ENCODE peak calls at places on chromosomes 12 and 14, in nine cellular contexts. T is naive thymus-derived CD4-positive, alpha-beta T cell; Q is tibial nerve; D is cardiac muscle cell; L is psoas muscle; N is pancreas; Z is CD4-positive, alpha-beta T cell; Y is vagina; E is Caco-2. W is an unnamed sample. For H3K9me3, the result is how much of the 10 kb centered on the place peaks cover.

GRCh38 chr12:6093764-6094163 is 30.7 kb downstream of the VWF start:
- DNase-seq in L (no peak), Z (no peak), N (no peak), E (no peak), T (no peak), Q (no peak), D (no peak), Y (no peak), W (no peak)

GRCh38 chr14:95359974-95360826 is 40.5 kb upstream of the CLMN start:
- DNase-seq in D (peak), Q (peak), E (no peak), T (no peak), N (no peak), Z (no peak), Y (no peak), L (no peak), W (no peak)

GRCh38 chr12:104276192-104277131 is 27.1 kb upstream of the EID3 start:
- DNase-seq in E (no peak), N (no peak), Q (no peak), Y (no peak), L (no peak), Z (no peak), D (no peak), T (no peak), W (no peak)

GRCh38 chr12:110932048-110932447 is 11.7 kb upstream of the MYL2 start:
- DNase-seq in T (no peak), Y (no peak), N (no peak), Z (no peak), Q (no peak), D (no peak), L (no peak), E (no peak), W (no peak)

GRCh38 chr14:91237219-91237618 is 7.3 kb downstream of the GPR68 start:
- DNase-seq in N (no peak), T (no peak), L (no peak), D (no peak), Z (no peak), Y (no peak), Q (no peak), E (no peak), W (no peak)

GRCh38 chr14:91573894-91574837 is 64.1 kb upstream of the PPP4R3A start:
- DNase-seq in D (peak), Y (no peak), N (peak), E (peak), Z (peak), Q (no peak), L (peak), T (peak), W (peak)

GRCh38 chr14:24430143-24430681 is 458 bp downstream of the KHNYN start:
- DNase-seq in L (peak), D (peak), Z (peak), Q (peak), E (peak), N (peak), T (no peak), Y (peak), W (no peak)

GRCh38 chr14:90692061-90692460 is 124.2 kb downstream of the TTC7B start:
- DNase-seq in Q (no peak), T (no peak), L (no peak), Y (no peak), Z (no peak), D (no peak), E (no peak), N (no peak), W (no peak)

GRCh38 chr14:34693228-34693939 is 21.0 kb downstream of the CFL2 start:
- DNase-seq in E (peak), D (no peak), L (peak), Y (no peak), Q (no peak), Z (peak), N (peak), T (no peak), W (no peak)

GRCh38 chr12:124898200-124898950 is 16.1 kb downstream of the UBC start:
- DNase-seq in Y (no peak), D (peak), E (peak), Q (no peak), T (peak), N (peak), Z (peak), L (peak), W (peak)

GRCh38 chr14:98578204-98578603 is 693.8 kb downstream of the BCL11B start:
- DNase-seq in Z (no peak), Q (no peak), T (no peak), L (no peak), D (no peak), N (no peak), Y (no peak), E (no peak), W (no peak)

GRCh38 chr14:93019970-93020369 is 95.8 kb downstream of the ITPK1 start:
- DNase-seq in E (no peak), Q (no peak), N (no peak), Z (no peak), L (peak), Y (no peak), D (no peak), T (no peak), W (no peak)

GRCh38 chr14:50839048-50839447 is 8.1 kb upstream of the NIN start:
- DNase-seq in T (no peak), D (no peak), Z (no peak), N (no peak), Q (no peak), Y (no peak), L (no peak), E (no peak), W (no peak)

GRCh38 chr12:115235880-115236279 is 551.9 kb upstream of the TBX3 start:
- DNase-seq in N (no peak), E (no peak), L (no peak), Y (no peak), T (no peak), Z (no peak), D (no peak), Q (no peak), W (no peak)

GRCh38 chr12:12901158-12901791 is 9.9 kb downstream of the GPRC5A start:
- DNase-seq in T (no peak), Z (no peak), Y (peak), E (no peak), Q (no peak), D (no peak), L (no peak), N (no peak), W (no peak)

GRCh38 chr12:22190969-22191368 is 143.5 kb downstream of the ST8SIA1 start:
- DNase-seq in D (peak), N (no peak), E (peak), L (no peak), T (no peak), Y (no peak), Z (no peak), Q (no peak), W (no peak)

GRCh38 chr12:53532524-53533445 is 25.5 kb upstream of the NPFF start:
- DNase-seq in E (no peak), N (no peak), Q (no peak), L (no peak), Z (no peak), T (no peak), Y (no peak), D (no peak), W (no peak)

GRCh38 chr14:72714094-72714493 is 179.8 kb downstream of the DPF3 start:
- DNase-seq in L (no peak), N (no peak), Y (no peak), T (no peak), Z (peak), E (no peak), Q (no peak), D (no peak), W (no peak)

GRCh38 chr12:19885092-19885813 is 446.0 kb downstream of the AEBP2 start:
- DNase-seq in D (no peak), Z (no peak), L (no peak), N (no peak), Q (no peak), Y (no peak), E (no peak), T (no peak), W (no peak)

GRCh38 chr12:106345739-106346138 is 11.8 kb upstream of the POLR3B start:
- DNase-seq in E (peak), N (no peak), D (peak), Z (no peak), Y (no peak), L (no peak), T (no peak), Q (no peak), W (no peak)

GRCh38 chr14:60723218-60724079 is 702 bp downstream of the SIX4 start:
- DNase-seq in E (peak), Q (no peak), D (peak), Y (no peak), L (peak), Z (peak), T (no peak), N (peak), W (no peak)

GRCh38 chr12:6891637-6892036 is 13.0 kb upstream of the LRRC23 start:
- DNase-seq in D (no peak), Y (no peak), Q (no peak), L (no peak), Z (no peak), N (no peak), E (no peak), T (no peak), W (no peak)

GRCh38 chr14:104169765-104170113 is 31.4 kb downstream of the KIF26A start:
- DNase-seq in T (no peak), N (no peak), E (no peak), L (no peak), Y (no peak), Z (no peak), Q (no peak), D (no peak), W (no peak)
- H3K9me3 ChIP-seq in T (under half), N (under half), E (under half), L (under half), Y (under half), Z (under half), Q (under half), D (under half), W (under half)

GRCh38 chr14:101499080-101499479 is 62.2 kb upstream of the DIO3 start:
- DNase-seq in Y (no peak), T (no peak), D (no peak), Q (peak), Z (no peak), E (no peak), L (no peak), N (peak), W (no peak)
- H3K9me3 ChIP-seq in Y (under half), T (under half), D (under half), Q (under half), Z (under half), E (under half), L (under half), N (under half), W (under half)

DNA sequence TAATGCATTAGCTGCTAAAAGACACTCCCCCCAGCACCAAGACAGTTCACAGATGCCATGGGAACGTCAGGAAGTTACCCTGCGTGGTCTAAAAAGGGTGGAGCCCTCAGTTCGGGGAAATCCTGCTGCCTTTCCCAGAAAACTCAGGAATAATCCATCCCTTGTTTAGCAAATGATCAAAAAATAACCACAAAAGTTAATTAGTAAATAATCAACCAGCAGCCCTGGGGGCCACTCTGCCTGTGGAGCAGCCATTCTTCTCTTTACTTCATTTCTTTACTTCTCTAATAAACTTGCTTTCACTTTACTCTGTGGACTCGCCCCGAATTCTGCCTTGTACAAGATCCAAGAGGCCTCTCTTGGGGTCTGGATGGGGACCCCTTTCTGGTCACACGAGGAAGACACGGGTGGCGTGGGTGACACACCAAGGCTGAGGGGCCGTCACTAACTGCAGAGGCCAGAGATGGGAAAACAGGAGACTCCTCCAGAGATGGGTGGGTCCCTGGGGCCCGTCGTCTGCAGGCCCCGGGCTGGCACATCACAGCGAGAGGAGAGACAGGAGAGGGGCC is 65.5 kb downstream of the NOC4L start:
- DNase-seq in L (no peak), N (no peak), Z (no peak), T (no peak), D (no peak), Q (no peak), Y (no peak), E (no peak), W (no peak)
- H3K9me3 ChIP-seq in L (under half), N (under half), Z (under half), T (under half), D (under half), Q (under half), Y (under half), E (under half), W (under half)

GRCh38 chr12:14884458-14884878 is 1.2 kb downstream of the MGP start:
- DNase-seq in T (peak), D (peak), Y (no peak), Q (peak), E (no peak), L (peak), Z (peak), N (peak), W (peak)

GRCh38 chr12:14886271-14886670 is 617 bp upstream of the MGP start:
- DNase-seq in D (no peak), Q (no peak), L (no peak), Z (no peak), N (no peak), E (no peak), Y (no peak), T (no peak), W (no peak)

GRCh38 chr12:14885718-14886201 is at the start of gene MGP:
- DNase-seq in L (peak), N (peak), D (no peak), T (no peak), Z (no peak), Y (peak), Q (peak), E (no peak), W (no peak)

GRCh38 chr12:14880890-14881453 is 4.7 kb downstream of the MGP start:
- DNase-seq in T (peak), N (no peak), D (no peak), Q (no peak), L (no peak), Y (no peak), Z (no peak), E (no peak), W (no peak)

DNA sequence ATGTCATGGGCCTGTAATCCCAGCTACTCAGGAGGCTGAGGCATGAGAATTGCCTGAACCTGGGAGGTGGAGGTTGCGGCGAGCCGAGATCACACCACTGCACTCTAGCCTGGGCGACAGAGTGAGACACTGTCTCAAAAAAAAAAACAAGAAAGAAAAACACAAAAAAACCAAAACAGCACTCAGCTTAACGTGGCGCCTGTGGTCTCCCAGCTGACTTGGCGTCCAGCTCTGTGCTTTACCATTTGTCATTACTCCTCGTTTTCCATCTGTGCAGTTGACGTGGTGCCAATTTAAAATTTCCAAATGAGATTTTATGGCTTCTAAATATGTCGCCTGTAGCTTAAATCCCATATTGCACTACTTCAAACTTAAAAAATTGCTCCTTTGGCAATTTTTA is 2.0 kb downstream of the MGP start:
- DNase-seq in Q (no peak), Z (no peak), T (no peak), D (no peak), L (no peak), N (no peak), Y (no peak), E (no peak), W (no peak)
- H3K9me3 ChIP-seq in Q (under half), Z (under half), T (under half), D (under half), L (under half), N (under half), Y (under half), E (under half), W (under half)

DNA sequence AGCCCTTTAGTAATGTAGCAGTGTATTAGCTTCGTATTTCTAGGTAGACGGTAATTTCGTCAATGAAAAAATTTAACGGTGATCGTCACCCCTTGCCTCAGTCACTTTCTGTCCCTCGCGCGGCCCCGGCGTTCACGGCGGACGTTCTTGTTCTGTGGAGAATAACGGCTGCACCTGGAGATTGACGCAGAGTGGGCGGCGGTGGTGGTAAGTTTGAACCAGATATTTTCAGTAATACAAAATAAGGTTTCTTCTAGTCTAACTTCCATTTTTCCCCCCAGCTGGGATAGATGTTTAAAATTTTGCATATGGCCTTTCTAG is 341 bp downstream of the ZNF10 start:
- DNase-seq in Z (peak), D (peak), Y (no peak), N (peak), L (peak), T (no peak), E (no peak), Q (no peak), W (peak)
- H3K9me3 ChIP-seq in Z (half or more), D (under half), Y (under half), N (under half), L (half or more), T (under half), E (under half), Q (under half), W (under half)

GRCh38 chr14:106508216-106508615 is 981.8 kb downstream of the TMEM121 start:
- DNase-seq in L (no peak), D (no peak), E (no peak), Y (peak), Z (no peak), T (no peak), Q (no peak), N (no peak), W (no peak)
- H3K9me3 ChIP-seq in L (under half), D (under half), E (under half), Y (under half), Z (under half), T (under half), Q (under half), N (under half), W (under half)

GRCh38 chr12:9389796-9390195 is 181.6 kb upstream of the PZP start:
- DNase-seq in D (no peak), Q (no peak), L (no peak), E (no peak), Z (no peak), Y (no peak), N (no peak), T (no peak), W (no peak)
- H3K9me3 ChIP-seq in D (under half), Q (under half), L (under half), E (under half), Z (under half), Y (under half), N (under half), T (under half), W (under half)

DNA sequence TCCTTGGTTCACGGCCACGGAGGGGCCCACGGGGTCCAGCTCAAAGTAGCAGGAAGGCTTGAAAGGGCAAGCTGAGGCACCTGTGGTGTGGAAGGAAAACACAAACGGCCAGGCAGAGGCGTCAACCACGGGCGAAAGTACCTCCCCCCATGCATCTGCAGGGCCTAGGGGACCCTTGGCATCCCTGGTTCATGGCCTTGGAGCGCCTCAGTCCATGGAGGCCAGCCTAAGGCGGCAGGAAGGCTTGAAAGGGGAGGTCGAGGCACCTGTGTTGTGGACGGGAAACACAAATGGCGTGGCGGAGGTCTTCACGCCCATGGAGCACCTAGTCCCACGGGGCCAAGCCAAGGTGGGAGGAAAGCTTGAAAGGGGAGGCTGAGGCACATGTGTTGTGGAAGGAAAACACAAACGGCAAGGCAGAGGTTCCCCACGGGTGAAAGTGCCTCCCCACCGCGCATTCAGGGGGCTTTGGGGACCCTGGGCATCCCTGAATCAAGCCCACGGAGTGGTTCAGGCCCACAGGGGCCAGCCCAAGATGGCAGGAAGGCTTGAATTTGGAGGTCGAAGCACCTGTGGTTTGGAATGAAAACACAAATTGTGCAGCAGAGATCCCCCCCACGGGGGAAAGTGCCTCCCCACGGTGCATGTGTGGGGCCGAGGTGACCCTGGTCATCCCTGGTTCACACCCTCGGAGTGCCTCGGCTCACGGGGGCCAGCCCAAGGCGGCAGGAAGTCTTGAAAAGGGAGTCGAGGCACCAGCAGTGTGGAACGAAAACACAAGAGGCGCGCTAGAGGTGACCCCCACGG is 380.8 kb downstream of the ALG10 start:
- DNase-seq in N (peak), T (no peak), Z (no peak), L (peak), Q (peak), D (no peak), Y (peak), E (no peak), W (peak)
- H3K9me3 ChIP-seq in N (under half), T (under half), Z (under half), L (under half), Q (under half), D (under half), Y (under half), E (half or more), W (under half)

GRCh38 chr12:34406228-34406995 is 384.1 kb downstream of the ALG10 start:
- DNase-seq in E (no peak), Z (no peak), Y (no peak), T (no peak), Q (peak), N (peak), L (peak), D (no peak), W (no peak)
- H3K9me3 ChIP-seq in E (half or more), Z (half or more), Y (under half), T (under half), Q (under half), N (under half), L (under half), D (under half), W (under half)

W was measured in T-helper 17 cell.